ENCODE peak calls at places on chromosomes 6 and 20, in seven cellular contexts. Q is neuronal stem cell, K is keratinocyte, Y is neural progenitor cell, W is mesendoderm, U is HCT116, J is mesenchymal stem cell. A is an unnamed sample.

GRCh38 chr6:74940211-74940610 is 265.6 kb downstream of the COL12A1 start:
- DNase-seq in J (no peak), W (no peak), Q (no peak), U (no peak), K (no peak), Y (no peak), A (no peak)

GRCh38 chr6:149015224-149015876 is 268.5 kb downstream of the UST start:
- DNase-seq in J (peak; percentile 12), U (no peak), W (no peak), K (no peak), Y (no peak), Q (no peak), A (no peak)

GRCh38 chr6:15066433-15067337 is 179.2 kb upstream of the JARID2 start:
- DNase-seq in J (peak; percentile 93), W (no peak), Q (no peak), K (peak; percentile 50), Y (no peak), U (no peak), A (no peak)

GRCh38 chr6:56532766-56533551 is 109.7 kb downstream of the DST start:
- DNase-seq in Y (no peak), W (no peak), U (no peak), J (no peak), K (no peak), Q (no peak), A (no peak)

GRCh38 chr6:45436544-45437440 is 59.1 kb upstream of the SUPT3H start:
- DNase-seq in J (peak; percentile 83), Q (no peak), K (no peak), W (peak; percentile 41), Y (no peak), U (no peak), A (no peak)

GRCh38 chr6:47672816-47673215 is 25.6 kb upstream of the ADGRF4 start:
- DNase-seq in Q (no peak), W (no peak), Y (no peak), K (no peak), J (no peak), U (no peak), A (no peak)

GRCh38 chr20:64242003-64242796 is 13.3 kb upstream of the PCMTD2 start:
- DNase-seq in U (no peak), Y (no peak), J (no peak), W (no peak), Q (no peak), K (no peak), A (no peak)

GRCh38 chr6:112899541-112899940 is 552.4 kb downstream of the RFPL4B start:
- DNase-seq in J (no peak), Q (no peak), W (peak; percentile 85), K (no peak), Y (no peak), U (no peak), A (no peak)

GRCh38 chr20:63441777-63442493 is 30.5 kb downstream of the KCNQ2 start:
- DNase-seq in Q (no peak), Y (peak; percentile 54), U (peak; percentile 22), K (no peak), W (peak; percentile 76), J (no peak), A (peak; percentile 49)

GRCh38 chr6:15351631-15352030 is 105.8 kb downstream of the JARID2 start:
- DNase-seq in K (no peak), J (peak; percentile 52), Y (no peak), W (peak; percentile 63), Q (no peak), U (no peak), A (no peak)

GRCh38 chr20:2709205-2709981 is 16.8 kb downstream of the EBF4 start:
- DNase-seq in U (no peak), K (no peak), W (no peak), J (no peak), Q (no peak), Y (no peak), A (no peak)

GRCh38 chr20:33770005-33770404 is 38.2 kb downstream of the ZNF341 start:
- DNase-seq in W (no peak), U (no peak), Q (no peak), Y (no peak), J (no peak), K (no peak), A (no peak)

GRCh38 chr6:56204134-56204533 is 43.2 kb downstream of the COL21A1 start:
- DNase-seq in K (no peak), W (peak; percentile 79), J (peak; percentile 22), Y (no peak), U (no peak), Q (no peak), A (peak; percentile 5)

GRCh38 chr6:166397849-166398248 is 15.1 kb upstream of the MPC1 start:
- DNase-seq in Q (no peak), K (no peak), Y (no peak), W (no peak), J (no peak), U (no peak), A (no peak)

GRCh38 chr20:62652051-62652893 is 10.0 kb downstream of the SLCO4A1 start:
- DNase-seq in J (peak; percentile 98), Y (peak; percentile 39), K (peak; percentile 63), Q (no peak), W (peak; percentile 91), U (peak; percentile 33), A (no peak)

GRCh38 chr6:131946404-131946991 is 4.7 kb downstream of the CCN2 start:
- DNase-seq in Y (no peak), K (no peak), W (peak; percentile 71), J (peak; percentile 73), Q (no peak), U (no peak), A (no peak)

GRCh38 chr6:1244941-1245340 is 67.0 kb upstream of the FOXQ1 start:
- DNase-seq in Q (no peak), W (no peak), Y (no peak), K (no peak), U (no peak), J (no peak), A (no peak)

GRCh38 chr20:23161244-23161875 is 75.2 kb upstream of the CD93 start:
- DNase-seq in W (no peak), Y (no peak), K (peak; percentile 46), J (no peak), U (no peak), Q (no peak), A (no peak)

GRCh38 chr6:144330588-144330987 is 45.5 kb downstream of the UTRN start:
- DNase-seq in U (peak; percentile 51), Q (no peak), W (peak; percentile 98), J (no peak), K (no peak), Y (peak; percentile 30), A (no peak)

GRCh38 chr6:147043994-147044477 is 160.2 kb upstream of the STXBP5 start:
- DNase-seq in J (no peak), Q (no peak), W (no peak), Y (no peak), U (no peak), K (no peak), A (no peak)

GRCh38 chr20:25082498-25082873 is 545 bp upstream of the VSX1 start:
- DNase-seq in J (no peak), Q (no peak), K (no peak), W (no peak), U (no peak), Y (peak; percentile 22), A (no peak)

GRCh38 chr6:132316970-132317369 is 84.3 kb downstream of the MOXD1 start:
- DNase-seq in W (no peak), K (no peak), Q (no peak), Y (no peak), U (no peak), J (no peak), A (no peak)

DNA sequence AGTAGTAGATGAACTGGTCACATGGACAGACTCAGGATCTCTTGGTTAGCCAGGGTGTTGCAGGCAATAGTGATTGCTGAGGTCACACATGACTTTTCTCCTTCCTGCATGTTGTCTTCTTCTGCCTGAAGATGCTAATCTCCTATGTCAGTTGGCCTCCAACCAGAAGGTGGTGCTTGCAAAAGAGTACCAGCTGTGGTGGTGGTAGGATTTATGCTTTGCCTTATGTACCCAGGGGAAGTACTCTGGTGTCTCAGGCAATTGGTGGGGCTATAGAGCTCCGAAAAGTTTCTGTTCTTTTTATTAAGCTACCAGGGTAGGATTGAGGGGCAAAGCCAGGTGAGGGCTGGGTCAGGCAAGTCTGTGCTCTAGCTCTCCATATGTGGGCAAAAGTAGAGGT is 98.5 kb downstream of the CARMIL1 start:
- DNase-seq in Y (no peak), W (no peak), Q (no peak), J (no peak), U (no peak), K (no peak), A (no peak)
- H3K9ac ChIP-seq in Y (no peak overlapping the region), W (no peak overlapping the region), Q (no peak overlapping the region), J (no peak overlapping the region), U (no peak overlapping the region), K (no peak overlapping the region), A (no peak overlapping the region)

GRCh38 chr6:165183071-165183470 is 126.3 kb downstream of the C6orf118 start:
- DNase-seq in K (no peak), J (no peak), Y (no peak), Q (no peak), U (no peak), W (no peak), A (no peak)
- H3K9ac ChIP-seq in K (no peak overlapping the region), J (no peak overlapping the region), Y (no peak overlapping the region), Q (no peak overlapping the region), U (no peak overlapping the region), W (no peak overlapping the region), A (no peak overlapping the region)

DNA sequence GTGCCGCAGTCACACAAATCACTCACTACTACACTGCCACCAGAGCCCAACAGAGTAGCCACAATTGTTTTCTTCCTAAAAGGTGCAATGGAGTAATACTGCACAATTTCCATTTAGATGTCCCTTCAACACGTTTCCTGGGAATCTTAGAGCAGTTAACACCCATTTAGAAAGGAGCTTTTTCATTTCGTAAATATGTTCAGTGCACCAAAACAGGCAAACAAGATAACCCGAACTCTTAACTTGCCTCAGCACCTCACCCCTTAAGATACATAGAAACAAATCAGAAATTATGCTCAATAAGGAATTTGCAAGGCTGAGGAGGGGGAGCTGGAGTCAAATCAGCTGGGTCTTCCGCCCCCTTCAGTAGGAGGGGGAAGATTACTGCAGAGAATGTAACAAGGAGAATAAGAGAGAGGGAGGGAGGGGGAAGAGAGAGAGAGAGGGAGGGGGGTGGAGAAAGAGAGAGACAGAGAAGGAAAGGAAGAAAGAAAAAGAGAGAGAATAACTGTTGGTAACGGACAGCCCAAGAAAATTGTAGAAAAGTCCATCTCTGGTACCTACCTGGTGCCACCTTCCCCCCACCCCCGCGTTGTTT is 155.4 kb downstream of the BCAS1 start:
- DNase-seq in U (no peak), Q (no peak), K (no peak), W (peak; percentile 79), J (peak; percentile 32), Y (peak; percentile 48), A (no peak)
- H3K9ac ChIP-seq in U (peak overlapping the region; percentile 62), Q (no peak overlapping the region), K (peak overlapping the region; percentile 77), W (peak overlapping the region; percentile 43), J (peak overlapping the region; percentile 93), Y (no peak overlapping the region), A (peak overlapping the region; percentile 81)

DNA sequence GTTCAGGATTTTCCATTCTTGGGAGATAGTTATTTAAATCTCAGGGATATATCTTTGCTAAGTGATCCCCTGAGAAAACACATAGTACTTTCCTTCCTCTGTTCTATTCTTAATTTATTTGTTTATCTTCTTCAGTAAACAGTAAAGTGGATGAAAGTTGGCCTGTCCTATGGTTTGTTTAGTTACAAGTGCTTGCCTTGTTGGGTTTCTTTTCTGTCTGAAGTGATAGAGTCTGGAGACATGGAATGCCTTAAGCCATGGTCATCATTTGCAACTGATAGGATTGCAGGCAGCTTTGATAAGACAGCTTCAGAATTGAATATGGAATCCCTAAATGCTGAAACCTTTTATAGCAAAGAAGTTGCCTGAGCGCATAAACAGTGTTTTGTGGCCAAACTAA is 4.9 kb downstream of the ADGRG6 start:
- DNase-seq in K (no peak), J (peak; percentile 83), Y (no peak), W (peak; percentile 67), Q (no peak), U (no peak), A (no peak)
- H3K9ac ChIP-seq in K (no peak overlapping the region), J (no peak overlapping the region), Y (no peak overlapping the region), W (no peak overlapping the region), Q (no peak overlapping the region), U (no peak overlapping the region), A (no peak overlapping the region)